ENCODE peak calls at places on chromosomes 11 and 22, in five cellular contexts. T is CD4-positive, alpha-beta memory T cell; V is psoas muscle; F is colonic mucosa; G is fibroblast of lung. E is an unnamed sample.
A peak's percentile ranks its signal among the peaks of the same experiment; 100 is the strongest.

GRCh38 chr11:124892750-124893454 is 4.8 kb downstream of the ROBO4 start:
- DNase-seq in T (no peak), V (no peak), F (no peak), G (no peak), E (no peak)

GRCh38 chr22:30204742-30205111 is 41.8 kb downstream of the LIF start:
- DNase-seq in T (no peak), V (peak; percentile 70), F (no peak), G (peak; percentile 91), E (no peak)

GRCh38 chr11:92141159-92141558 is 83.5 kb upstream of the FAT3 start:
- DNase-seq in T (no peak), V (no peak), F (no peak), G (no peak), E (no peak)

GRCh38 chr11:88175004-88175706 is at the start of gene RAB38:
- DNase-seq in T (no peak), V (peak; percentile 60), F (peak; percentile 56), G (peak; percentile 20), E (peak; percentile 93)

GRCh38 chr22:46464296-46464695 is 73.1 kb downstream of the CELSR1 start:
- DNase-seq in T (no peak), V (no peak), F (no peak), G (no peak), E (no peak)

GRCh38 chr11:19846654-19847330 is 134.2 kb downstream of the NAV2 start:
- DNase-seq in T (no peak), V (no peak), F (no peak), G (peak; percentile 59), E (no peak)

GRCh38 chr11:44261800-44262591 is 47.9 kb downstream of the ALX4 start:
- DNase-seq in T (no peak), V (no peak), F (no peak), G (no peak), E (peak; percentile 53)

GRCh38 chr11:11293798-11294611 is 59.0 kb downstream of the CSNK2A3 start:
- DNase-seq in T (no peak), V (no peak), F (no peak), G (no peak), E (no peak)

GRCh38 chr11:12017865-12018453 is 9.5 kb upstream of the DKK3 start:
- DNase-seq in T (no peak), V (no peak), F (no peak), G (no peak), E (no peak)

GRCh38 chr22:27329471-27329870 is 472.1 kb downstream of the MN1 start:
- DNase-seq in T (no peak), V (no peak), F (no peak), G (no peak), E (no peak)

GRCh38 chr11:103681855-103682254 is 354.6 kb upstream of the DDI1 start:
- DNase-seq in T (no peak), V (no peak), F (no peak), G (no peak), E (no peak)

GRCh38 chr11:77259681-77260080 is 41.8 kb downstream of the GDPD4 start:
- DNase-seq in T (no peak), V (no peak), F (no peak), G (peak; percentile 58), E (no peak)

GRCh38 chr11:20026629-20027545 is 133.4 kb downstream of the DBX1 start:
- DNase-seq in T (no peak), V (no peak), F (no peak), G (no peak), E (no peak)

GRCh38 chr11:79219186-79220045 is 221.4 kb downstream of the TENM4 start:
- DNase-seq in T (no peak), V (no peak), F (no peak), G (no peak), E (no peak)

GRCh38 chr22:29517215-29517908 is 36.2 kb downstream of the THOC5 start:
- DNase-seq in T (no peak), V (no peak), F (no peak), G (no peak), E (no peak)

GRCh38 chr11:104837969-104838639 is 60.2 kb downstream of the CASP12 start:
- DNase-seq in T (no peak), V (no peak), F (no peak), G (no peak), E (no peak)

GRCh38 chr11:43359432-43359818 is 705 bp downstream of the TTC17 start:
- DNase-seq in T (peak; percentile 46), V (no peak), F (no peak), G (peak; percentile 41), E (no peak)

GRCh38 chr11:133238455-133238854 is 293.8 kb downstream of the OPCML start:
- DNase-seq in T (no peak), V (no peak), F (no peak), G (no peak), E (no peak)

GRCh38 chr11:57762235-57762866 is 749 bp downstream of the CTNND1 start:
- DNase-seq in T (no peak), V (no peak), F (peak; percentile 57), G (no peak), E (no peak)

GRCh38 chr22:46074771-46075551 is 75.4 kb upstream of the PPARA start:
- DNase-seq in T (no peak), V (peak; percentile 54), F (no peak), G (no peak), E (peak; percentile 50)

GRCh38 chr11:16809901-16810668 is 71.6 kb downstream of the C11orf58 start:
- DNase-seq in T (no peak), V (no peak), F (no peak), G (peak; percentile 74), E (peak; percentile 40)

GRCh38 chr22:28923826-28924732 is 40.7 kb downstream of the ZNRF3 start:
- DNase-seq in T (no peak), V (peak; percentile 78), F (peak; percentile 64), G (no peak), E (peak; percentile 83)

GRCh38 chr22:22168190-22168940 is 76.2 kb upstream of the VPREB1 start:
- DNase-seq in T (peak; percentile 45), V (no peak), F (no peak), G (peak; percentile 91), E (no peak)
- H3K27me3 ChIP-seq in T (no peaks in the 10 kb centered on the region), V (no peaks in the 10 kb centered on the region), F (no peaks in the 10 kb centered on the region), G (no peaks in the 10 kb centered on the region), E (no peaks in the 10 kb centered on the region)

GRCh38 chr11:8812438-8812837 is 98.6 kb upstream of the AKIP1 start:
- DNase-seq in T (no peak), V (peak; percentile 67), F (no peak), G (peak; percentile 65), E (no peak)
- H3K4me1 ChIP-seq in T (peaks cover 7% of the 10 kb centered on the region), V (peaks cover 27% of the 10 kb centered on the region), F (peaks cover 8% of the 10 kb centered on the region), G (peaks cover 20% of the 10 kb centered on the region), E (peaks cover 67% of the 10 kb centered on the region)

DNA sequence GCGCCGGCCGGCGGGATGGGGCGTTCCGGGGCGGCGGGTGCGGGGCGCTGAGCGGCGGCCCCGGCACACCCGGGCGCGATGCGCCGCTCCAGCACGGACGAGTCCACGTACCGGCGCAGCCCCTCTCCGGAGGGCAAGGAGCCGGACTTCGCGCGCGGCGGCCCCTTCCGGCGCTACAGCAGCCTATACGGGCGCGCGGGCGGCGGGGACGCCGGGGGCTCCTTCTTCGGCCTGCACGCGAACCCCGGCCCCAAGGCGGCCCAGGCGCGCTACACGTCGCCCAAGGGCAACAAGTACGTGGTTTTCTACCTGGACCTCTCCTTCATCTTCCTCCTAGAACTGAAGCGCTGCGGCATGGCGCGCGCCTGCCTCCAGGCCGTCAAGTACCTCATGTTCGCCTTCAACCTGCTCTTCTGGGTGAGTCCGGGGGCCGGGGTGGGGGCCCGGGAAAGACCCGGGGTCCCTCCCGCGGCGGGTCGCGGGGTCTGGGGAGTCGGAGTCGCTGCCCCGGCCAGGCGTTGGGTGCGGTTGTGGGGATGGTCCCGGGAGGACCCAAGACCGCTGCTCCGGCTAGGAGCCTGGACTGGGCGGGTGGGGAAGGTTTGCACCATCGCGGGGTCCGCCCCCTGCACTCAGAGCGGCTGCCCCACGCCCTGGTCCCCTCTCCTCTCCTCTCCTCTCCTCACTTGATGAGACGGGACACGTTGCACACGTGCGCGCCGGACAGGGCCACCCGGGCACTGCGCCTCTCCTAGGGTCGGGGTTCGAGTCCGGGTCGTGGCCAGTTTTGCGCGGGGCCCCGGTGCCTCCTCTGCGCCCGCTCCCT is 7.5 kb downstream of the TSPAN4 start:
- DNase-seq in T (no peak), V (no peak), F (no peak), G (no peak), E (no peak)
- H3K27me3 ChIP-seq in T (peaks cover 10% of the 10 kb centered on the region), V (no peaks in the 10 kb centered on the region), F (peaks cover 26% of the 10 kb centered on the region), G (no peaks in the 10 kb centered on the region), E (no peaks in the 10 kb centered on the region)

DNA sequence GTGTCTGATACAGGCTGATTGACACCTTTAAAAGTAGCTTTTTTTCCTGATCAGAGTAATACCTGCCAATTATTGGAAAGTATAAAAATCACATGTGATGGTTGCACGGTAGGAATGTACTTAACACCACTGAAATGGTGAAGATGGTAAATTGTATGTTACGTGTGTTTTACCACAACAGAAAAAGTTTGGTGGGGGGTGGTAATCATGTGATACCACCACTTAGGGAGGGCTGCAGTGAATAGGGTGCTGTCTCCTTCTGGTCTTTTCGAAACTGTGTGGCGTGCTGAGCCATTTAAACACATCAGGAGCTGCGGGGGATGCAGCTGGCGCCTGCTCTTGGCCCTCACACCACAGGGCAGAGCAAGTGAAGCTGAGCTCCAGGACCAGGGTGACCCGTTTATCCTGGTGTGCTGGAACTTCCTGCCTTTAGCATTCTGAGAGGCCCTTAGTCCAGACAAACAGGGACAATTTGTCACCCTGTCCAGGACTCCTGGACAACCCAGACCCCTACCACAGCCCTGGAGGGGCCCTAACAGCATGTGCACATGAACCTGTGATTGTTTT is 2.6 kb downstream of the SYNGR1 start:
- DNase-seq in T (no peak), V (no peak), F (no peak), G (no peak), E (no peak)
- H3K4me1 ChIP-seq in T (peaks cover 4% of the 10 kb centered on the region), V (peaks cover 7% of the 10 kb centered on the region), F (no peaks in the 10 kb centered on the region), G (no peaks in the 10 kb centered on the region), E (peaks cover 12% of the 10 kb centered on the region)

GRCh38 chr11:89442801-89443200 is 48.4 kb downstream of the NOX4 start:
- DNase-seq in T (no peak), V (no peak), F (no peak), G (no peak), E (no peak)
- H3K27me3 ChIP-seq in T (no peaks in the 10 kb centered on the region), V (no peaks in the 10 kb centered on the region), F (no peaks in the 10 kb centered on the region), G (no peaks in the 10 kb centered on the region), E (no peaks in the 10 kb centered on the region)

GRCh38 chr11:111441443-111441842 is 62.4 kb upstream of the POU2AF1 start:
- DNase-seq in T (no peak), V (no peak), F (no peak), G (peak; percentile 58), E (no peak)

GRCh38 chr11:111439905-111440304 is 60.8 kb upstream of the POU2AF1 start:
- DNase-seq in T (no peak), V (no peak), F (no peak), G (no peak), E (no peak)

GRCh38 chr11:111440416-111441205 is 61.5 kb upstream of the POU2AF1 start:
- DNase-seq in T (no peak), V (no peak), F (peak; percentile 56), G (no peak), E (no peak)

GRCh38 chr11:111438168-111438567 is 59.1 kb upstream of the POU2AF1 start:
- DNase-seq in T (no peak), V (no peak), F (no peak), G (no peak), E (no peak)

GRCh38 chr11:111438846-111439520 is 59.9 kb upstream of the POU2AF1 start:
- DNase-seq in T (no peak), V (no peak), F (no peak), G (no peak), E (no peak)
- H3K4me1 ChIP-seq in T (peaks cover 11% of the 10 kb centered on the region), V (no peaks in the 10 kb centered on the region), F (no peaks in the 10 kb centered on the region), G (peaks cover 6% of the 10 kb centered on the region), E (peaks cover 7% of the 10 kb centered on the region)

E was measured in upper lobe of left lung.